ENCODE peak calls at places on chromosome 17, in five cellular contexts. T is esophagus squamous epithelium, C is testis, K is tibial nerve, Z is spleen. F is an unnamed sample.

GRCh38 chr17:14340968-14341412 is 40.1 kb downstream of the HS3ST3B1 start:
- DNase-seq in T (no peak), C (no peak), K (no peak), Z (no peak), F (peak; percentile 42)

GRCh38 chr17:63526861-63527260 is 3.7 kb downstream of the KCNH6 start:
- DNase-seq in T (no peak), C (no peak), K (no peak), Z (no peak), F (no peak)

GRCh38 chr17:70076189-70076588 is 1.2 kb downstream of the KCNJ16 start:
- DNase-seq in T (no peak), C (no peak), K (no peak), Z (no peak), F (no peak)

GRCh38 chr17:61578645-61579044 is 12.4 kb downstream of the NACA2 start:
- DNase-seq in T (no peak), C (no peak), K (no peak), Z (no peak), F (no peak)

GRCh38 chr17:19247423-19247822 is 10.3 kb downstream of the EPN2 start:
- DNase-seq in T (no peak), C (no peak), K (no peak), Z (peak; percentile 9), F (no peak)

GRCh38 chr17:61589990-61590389 is 1.0 kb downstream of the NACA2 start:
- DNase-seq in T (no peak), C (no peak), K (no peak), Z (no peak), F (no peak)

GRCh38 chr17:10875411-10875810 is 37.5 kb upstream of the PIRT start:
- DNase-seq in T (no peak), C (peak; percentile 43), K (no peak), Z (no peak), F (no peak)

GRCh38 chr17:65109990-65110680 is 27.0 kb upstream of the RGS9 start:
- DNase-seq in T (no peak), C (no peak), K (no peak), Z (no peak), F (no peak)

GRCh38 chr17:32993977-32994376 is 2.3 kb downstream of the SPACA3 start:
- DNase-seq in T (no peak), C (no peak), K (no peak), Z (no peak), F (no peak)

GRCh38 chr17:45271603-45272002 is 9.7 kb upstream of the SPATA32 start:
- DNase-seq in T (no peak), C (no peak), K (no peak), Z (no peak), F (no peak)

GRCh38 chr17:22373911-22374310 is 681.6 kb downstream of the KCNJ18 start:
- DNase-seq in T (no peak), C (no peak), K (no peak), Z (no peak), F (no peak)

GRCh38 chr17:19647697-19648474 is 665 bp upstream of the ALDH3A2 start:
- DNase-seq in T (no peak), C (peak; percentile 74), K (peak; percentile 64), Z (peak; percentile 90), F (peak; percentile 59)

GRCh38 chr17:8116779-8117178 is 1.5 kb downstream of the ALOXE3 start:
- DNase-seq in T (no peak), C (no peak), K (no peak), Z (no peak), F (no peak)
- H3K4me1 ChIP-seq in T (peaks cover 43% of the 10 kb centered on the region), C (peaks cover 26% of the 10 kb centered on the region), K (no peaks in the 10 kb centered on the region), Z (peaks cover 53% of the 10 kb centered on the region), F (peaks cover 19% of the 10 kb centered on the region)

GRCh38 chr17:76560036-76560876 is 20.4 kb downstream of the PRCD start:
- DNase-seq in T (no peak), C (no peak), K (no peak), Z (no peak), F (no peak)
- H3K27ac ChIP-seq in T (peak overlapping the region; percentile 94), C (no peak overlapping the region), K (peak overlapping the region; percentile 36), Z (peak overlapping the region; percentile 79), F (peak overlapping the region; percentile 23)

GRCh38 chr17:66966529-66967418 is 2.3 kb downstream of the CACNG4 start:
- DNase-seq in T (no peak), C (no peak), K (no peak), Z (no peak), F (no peak)

GRCh38 chr17:66964930-66965800 is 658 bp downstream of the CACNG4 start:
- DNase-seq in T (no peak), C (peak; percentile 44), K (no peak), Z (no peak), F (peak; percentile 76)

GRCh38 chr17:66963521-66964082 is 905 bp upstream of the CACNG4 start:
- DNase-seq in T (no peak), C (peak; percentile 40), K (no peak), Z (no peak), F (no peak)

GRCh38 chr17:66965801-66966528 is 1.5 kb downstream of the CACNG4 start:
- DNase-seq in T (no peak), C (no peak), K (no peak), Z (no peak), F (no peak)

GRCh38 chr17:66964083-66964771 is at the start of gene CACNG4:
- DNase-seq in T (no peak), C (no peak), K (no peak), Z (no peak), F (peak; percentile 74)
- H3K36me3 ChIP-seq in T (no peaks in the 10 kb centered on the region), C (no peaks in the 10 kb centered on the region), K (no peaks in the 10 kb centered on the region), Z (no peaks in the 10 kb centered on the region), F (peaks cover 31% of the 10 kb centered on the region)

GRCh38 chr17:73293031-73293430 is 18.8 kb downstream of the CDC42EP4 start:
- DNase-seq in T (no peak), C (no peak), K (no peak), Z (no peak), F (no peak)
- H3K4me1 ChIP-seq in T (peaks cover 97% of the 10 kb centered on the region), C (peaks cover 68% of the 10 kb centered on the region), K (peaks cover 6% of the 10 kb centered on the region), Z (peaks cover 79% of the 10 kb centered on the region), F (peaks cover 76% of the 10 kb centered on the region)

GRCh38 chr17:82175951-82176350 is 36.7 kb downstream of the CCDC57 start:
- DNase-seq in T (no peak), C (no peak), K (no peak), Z (no peak), F (no peak)
- H3K27ac ChIP-seq in T (no peak overlapping the region), C (no peak overlapping the region), K (no peak overlapping the region), Z (no peak overlapping the region), F (no peak overlapping the region)

DNA sequence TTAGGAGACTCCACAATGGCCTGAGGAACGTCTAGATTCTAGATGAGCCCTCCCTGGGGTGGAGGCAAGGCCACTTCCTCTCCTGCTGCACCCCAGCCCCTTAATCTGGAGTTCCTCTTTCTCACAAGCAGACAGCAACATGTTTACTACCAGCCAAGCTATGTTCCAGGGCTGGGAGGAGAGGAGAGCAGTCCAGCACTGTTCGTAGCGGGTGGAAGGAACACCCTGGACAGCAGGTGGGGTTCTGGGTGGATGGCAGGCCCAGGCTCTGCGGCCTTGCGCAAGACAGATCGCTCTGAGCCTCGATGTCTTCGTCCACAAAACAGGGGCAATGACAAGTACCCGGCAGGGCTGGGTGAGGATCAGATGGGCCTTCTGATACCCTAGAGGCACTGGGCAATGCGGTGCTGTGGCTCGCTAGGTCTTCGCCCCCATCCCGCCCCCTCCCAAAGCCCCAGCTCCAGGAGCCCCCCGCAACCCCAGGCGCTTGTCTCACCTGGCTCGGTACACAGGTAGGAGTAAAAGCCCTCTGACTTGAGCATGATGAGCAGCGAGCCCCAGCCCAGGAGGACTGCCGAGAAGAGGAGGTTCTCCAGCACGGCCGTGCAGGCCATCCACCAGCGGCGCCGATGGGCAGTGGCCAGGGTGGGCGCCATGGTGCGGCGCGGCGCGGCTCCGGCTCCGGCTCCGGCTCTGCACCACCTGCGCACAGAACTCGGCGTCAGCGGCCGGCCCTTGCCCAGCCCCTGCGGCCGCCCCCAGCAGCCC is 1.2 kb downstream of the SLC43A2 start:
- DNase-seq in T (no peak), C (peak; percentile 45), K (peak; percentile 35), Z (peak; percentile 87), F (no peak)
- H3K36me3 ChIP-seq in T (no peaks in the 10 kb centered on the region), C (no peaks in the 10 kb centered on the region), K (no peaks in the 10 kb centered on the region), Z (no peaks in the 10 kb centered on the region), F (no peaks in the 10 kb centered on the region)

GRCh38 chr17:81063488-81064093 is 28.6 kb downstream of the BAIAP2 start:
- DNase-seq in T (no peak), C (no peak), K (no peak), Z (no peak), F (no peak)

GRCh38 chr17:81065500-81065899 is 30.5 kb downstream of the BAIAP2 start:
- DNase-seq in T (no peak), C (no peak), K (no peak), Z (no peak), F (no peak)

GRCh38 chr17:81066072-81066471 is 31.1 kb downstream of the BAIAP2 start:
- DNase-seq in T (no peak), C (no peak), K (no peak), Z (no peak), F (no peak)

GRCh38 chr17:81066771-81067315 is 31.9 kb downstream of the BAIAP2 start:
- DNase-seq in T (no peak), C (no peak), K (no peak), Z (no peak), F (no peak)

DNA sequence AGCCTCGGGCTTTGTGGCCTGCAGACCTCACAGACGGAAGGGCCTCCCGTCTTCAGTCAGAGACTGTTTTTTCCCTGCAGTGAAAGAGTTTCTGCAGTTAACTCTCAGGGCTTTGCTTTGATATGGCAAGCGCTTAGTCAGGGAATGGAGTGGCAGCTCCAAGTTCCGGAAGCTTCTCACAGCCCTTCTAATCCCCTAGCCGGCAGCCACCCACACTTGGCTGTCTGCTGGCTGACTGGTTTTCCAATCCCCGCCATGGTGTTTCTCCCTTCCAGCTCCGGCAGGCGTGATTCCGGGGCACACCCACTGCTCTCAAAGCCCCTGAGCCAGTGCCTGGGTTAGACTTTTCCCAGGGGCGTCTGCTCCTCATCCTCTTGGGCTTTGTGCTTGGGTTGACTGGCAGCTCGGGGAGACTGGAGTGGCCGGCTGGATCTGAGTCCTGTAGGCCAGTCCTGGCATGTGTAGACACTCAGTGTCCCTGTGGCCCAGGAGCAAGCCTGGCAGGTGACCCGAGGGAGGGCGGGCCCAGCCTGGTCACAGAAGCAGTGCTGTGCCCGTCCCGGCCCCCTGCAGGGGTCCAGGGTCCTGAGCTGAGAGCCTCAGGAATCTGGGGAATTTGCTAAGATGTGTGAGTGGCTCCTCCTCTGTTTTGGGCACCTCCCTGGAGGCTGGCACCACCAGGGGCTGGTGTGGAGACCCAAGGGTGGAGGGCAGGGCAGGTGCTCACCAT is 30.0 kb downstream of the BAIAP2 start:
- DNase-seq in T (no peak), C (no peak), K (no peak), Z (no peak), F (no peak)
- H3K4me1 ChIP-seq in T (peaks cover 74% of the 10 kb centered on the region), C (peaks cover 3% of the 10 kb centered on the region), K (no peaks in the 10 kb centered on the region), Z (peaks cover 21% of the 10 kb centered on the region), F (peaks cover 12% of the 10 kb centered on the region)

GRCh38 chr17:44079877-44080821 is 9.6 kb downstream of the G6PC3 start:
- DNase-seq in T (no peak), C (no peak), K (no peak), Z (no peak), F (no peak)
- H3K27ac ChIP-seq in T (no peak overlapping the region), C (no peak overlapping the region), K (no peak overlapping the region), Z (peak overlapping the region; percentile 33), F (no peak overlapping the region)